ENCODE peak calls at places on chromosomes 12 and 14, in five cellular contexts. I is mesendoderm, F is IMR-90, P is H1, Y is mesenchymal stem cell. Z is an unnamed sample.

GRCh38 chr14:89402363-89402762 is 14.7 kb downstream of the FOXN3 start:
- DNase-seq in Y (no peak), F (no peak), I (no peak), P (no peak), Z (no peak)

GRCh38 chr12:29783773-29784666 is at the start of gene TMTC1:
- DNase-seq in I (peak), Y (peak), P (peak), F (peak), Z (peak)

GRCh38 chr14:58815046-58815701 is 177.4 kb downstream of the DACT1 start:
- DNase-seq in Y (no peak), F (peak), P (no peak), I (no peak), Z (no peak)

GRCh38 chr12:124422570-124423523 is 128.0 kb downstream of the RFLNA start:
- DNase-seq in P (no peak), Y (peak), I (no peak), F (peak), Z (no peak)

GRCh38 chr14:32075636-32076277 is 1.3 kb upstream of the ARHGAP5 start:
- DNase-seq in I (peak), Y (peak), P (no peak), F (peak), Z (peak)

GRCh38 chr14:72888636-72889201 is 5.2 kb downstream of the DPF3 start:
- DNase-seq in P (no peak), Y (peak), I (no peak), F (peak), Z (no peak)

GRCh38 chr14:83164016-83164415 is 1630.4 kb upstream of the SEL1L start:
- DNase-seq in F (peak), Y (peak), I (no peak), P (no peak), Z (no peak)

GRCh38 chr14:93665169-93665568 is 123.1 kb downstream of the PRIMA1 start:
- DNase-seq in Y (no peak), P (no peak), I (no peak), F (no peak), Z (no peak)

GRCh38 chr12:262817-263216 is at the start of gene SLC6A13:
- DNase-seq in Y (no peak), P (no peak), F (no peak), I (peak), Z (peak)

GRCh38 chr12:59494617-59495016 is 101.2 kb upstream of the SLC16A7 start:
- DNase-seq in I (no peak), F (no peak), P (no peak), Y (no peak), Z (no peak)

GRCh38 chr12:65894624-65895023 is 70.3 kb downstream of the HMGA2 start:
- DNase-seq in I (no peak), P (no peak), F (no peak), Y (no peak), Z (no peak)

GRCh38 chr12:26800347-26800746 is 32.6 kb downstream of the ITPR2 start:
- DNase-seq in P (no peak), F (no peak), Y (no peak), I (no peak), Z (no peak)

GRCh38 chr12:113396828-113397496 is 6.7 kb downstream of the SDS start:
- DNase-seq in F (no peak), P (no peak), Y (no peak), I (no peak), Z (no peak)

GRCh38 chr12:112386726-112387125 is 4.5 kb upstream of the HECTD4 start:
- DNase-seq in I (no peak), P (no peak), Y (peak), F (peak), Z (no peak)

GRCh38 chr12:52091061-52091460 is 11.6 kb downstream of the SMIM41 start:
- DNase-seq in I (no peak), Y (no peak), P (no peak), F (no peak), Z (no peak)

GRCh38 chr12:52096332-52097044 is 17.0 kb downstream of the SMIM41 start:
- DNase-seq in I (no peak), P (no peak), Y (no peak), F (no peak), Z (no peak)

GRCh38 chr12:52090291-52090690 is 10.8 kb downstream of the SMIM41 start:
- DNase-seq in F (no peak), Y (no peak), I (no peak), P (no peak), Z (no peak)

GRCh38 chr12:52091869-52092268 is 12.4 kb downstream of the SMIM41 start:
- DNase-seq in P (no peak), I (no peak), F (no peak), Y (no peak), Z (no peak)

DNA sequence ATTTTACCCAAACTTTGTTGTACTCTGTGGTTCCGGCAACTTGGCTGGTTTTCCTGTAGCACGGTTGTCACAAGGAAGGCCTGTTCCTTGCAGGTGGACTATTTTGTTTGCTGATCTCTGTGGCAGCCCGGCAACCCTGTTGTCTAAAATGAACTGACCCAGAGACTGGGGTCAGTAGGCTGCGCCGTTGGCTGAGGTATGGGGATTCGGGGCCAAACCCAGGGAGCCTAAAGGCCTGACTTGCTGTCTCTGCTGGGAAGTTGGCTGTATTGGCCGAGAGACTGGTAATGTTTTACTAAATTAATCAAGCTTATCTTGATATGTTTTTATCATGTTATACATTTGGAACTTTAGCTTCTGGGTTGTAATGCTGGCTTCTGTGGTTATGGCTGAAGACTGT is 13.8 kb downstream of the SMIM41 start:
- DNase-seq in F (no peak), P (no peak), I (no peak), Y (no peak), Z (no peak)
- H3K4me3 ChIP-seq in F (no peak), P (no peak), I (no peak), Y (no peak), Z (no peak)

GRCh38 chr14:61498811-61499210 is 177.4 kb downstream of the PRKCH start:
- DNase-seq in F (peak), Y (no peak), P (no peak), I (no peak), Z (no peak)
- H4K8ac ChIP-seq in F (peak), Y (no peak), P (no peak), I (no peak), Z (no peak)

DNA sequence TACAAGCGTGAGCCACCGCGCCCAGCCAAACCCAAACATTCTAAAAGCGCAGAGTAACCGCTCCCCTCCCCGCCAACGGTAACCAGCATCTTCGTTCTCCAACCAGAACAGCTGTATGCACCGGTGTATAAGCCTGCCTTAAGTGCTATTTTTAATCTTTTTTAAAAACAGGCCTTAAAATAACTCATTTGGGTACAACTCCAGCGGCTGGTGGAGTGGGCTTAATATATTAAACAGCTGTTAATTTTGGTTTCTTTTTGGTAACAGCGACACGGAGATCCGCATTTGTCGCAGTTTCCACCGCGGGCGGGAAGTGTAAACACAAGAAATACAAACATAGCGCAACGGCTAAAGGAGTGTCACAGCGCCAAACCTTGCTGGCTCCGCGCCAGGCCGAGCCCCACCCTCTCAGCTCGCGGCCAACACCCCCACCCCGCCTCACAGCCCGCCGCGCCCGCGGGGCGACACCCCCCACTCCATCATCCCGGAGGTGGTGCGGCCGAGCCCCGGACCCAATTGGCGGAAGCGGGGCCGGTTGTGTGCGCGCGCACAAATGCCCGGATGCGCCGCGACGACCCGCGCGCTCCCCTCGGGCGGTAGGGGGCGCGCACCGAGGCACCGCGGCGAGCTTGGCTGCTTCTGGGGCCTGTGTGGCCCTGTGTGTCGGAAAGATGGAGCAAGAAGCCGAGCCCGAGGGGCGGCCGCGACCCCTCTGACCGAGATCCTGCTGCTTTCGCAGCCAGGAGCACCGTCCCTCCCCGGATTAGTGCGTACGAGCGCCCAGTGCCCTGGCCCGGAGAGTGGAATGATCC is at the start of gene MDM2:
- DNase-seq in Y (peak), I (peak), F (peak), P (peak), Z (peak)
- H2BK15ac ChIP-seq in Y (peak), I (no peak), F (peak), P (no peak), Z (peak)

GRCh38 chr14:55103005-55103640 is 25.9 kb upstream of the LGALS3 start:
- DNase-seq in I (peak), F (peak), Y (peak), P (peak), Z (peak)
- H3K4me3 ChIP-seq in I (no peak), F (no peak), Y (no peak), P (no peak), Z (no peak)

GRCh38 chr12:92289611-92290010 is 144.0 kb upstream of the BTG1 start:
- DNase-seq in Y (no peak), I (no peak), P (no peak), F (no peak), Z (no peak)
- H4K8ac ChIP-seq in Y (no peak), I (no peak), P (no peak), F (no peak), Z (no peak)

Z was measured in neuronal stem cell.